ENCODE peak calls at places on chromosomes 3 and 15, in six cellular contexts. One of them, this sample, is unnamed.

GRCh38 chr3:161682715-161683114 is 186.1 kb downstream of the OTOL1 start:
- DNase-seq in hepatocyte: no peak
- DNase-seq in cardiac muscle cell: no peak
- DNase-seq in body of pancreas: no peak
- DNase-seq in neural progenitor cell: no peak
- DNase-seq in right atrium auricular region: no peak
- DNase-seq in this sample: peak; percentile 38

GRCh38 chr3:132288357-132288756 is 28.9 kb upstream of the ACP3 start:
- DNase-seq in hepatocyte: no peak
- DNase-seq in cardiac muscle cell: no peak
- DNase-seq in body of pancreas: no peak
- DNase-seq in neural progenitor cell: no peak
- DNase-seq in right atrium auricular region: no peak
- DNase-seq in this sample: no peak

GRCh38 chr3:79005084-79005483 is 762.7 kb downstream of the ROBO1 start:
- DNase-seq in hepatocyte: no peak
- DNase-seq in cardiac muscle cell: no peak
- DNase-seq in body of pancreas: no peak
- DNase-seq in neural progenitor cell: no peak
- DNase-seq in right atrium auricular region: no peak
- DNase-seq in this sample: peak; percentile 27

GRCh38 chr15:77907824-77908751 is 169.4 kb downstream of the TBC1D2B start:
- DNase-seq in hepatocyte: peak; percentile 61
- DNase-seq in cardiac muscle cell: peak; percentile 76
- DNase-seq in body of pancreas: peak; percentile 63
- DNase-seq in neural progenitor cell: peak; percentile 45
- DNase-seq in right atrium auricular region: no peak
- DNase-seq in this sample: peak; percentile 65

GRCh38 chr15:59976480-59976879 is 27.6 kb upstream of the FOXB1 start:
- DNase-seq in hepatocyte: no peak
- DNase-seq in cardiac muscle cell: no peak
- DNase-seq in body of pancreas: no peak
- DNase-seq in neural progenitor cell: no peak
- DNase-seq in right atrium auricular region: no peak
- DNase-seq in this sample: no peak

GRCh38 chr3:177333535-177334495 is 136.5 kb upstream of the TBL1XR1 start:
- DNase-seq in hepatocyte: no peak
- DNase-seq in cardiac muscle cell: no peak
- DNase-seq in body of pancreas: no peak
- DNase-seq in neural progenitor cell: no peak
- DNase-seq in right atrium auricular region: peak; percentile 66
- DNase-seq in this sample: no peak

GRCh38 chr15:83747050-83747717 is 93.3 kb downstream of the ADAMTSL3 start:
- DNase-seq in hepatocyte: peak; percentile 47
- DNase-seq in cardiac muscle cell: no peak
- DNase-seq in body of pancreas: no peak
- DNase-seq in neural progenitor cell: peak; percentile 36
- DNase-seq in right atrium auricular region: peak; percentile 71
- DNase-seq in this sample: peak; percentile 21

GRCh38 chr3:58659051-58659675 is 7.4 kb downstream of the FAM3D start:
- DNase-seq in hepatocyte: peak; percentile 63
- DNase-seq in cardiac muscle cell: peak; percentile 22
- DNase-seq in body of pancreas: peak; percentile 51
- DNase-seq in neural progenitor cell: peak; percentile 60
- DNase-seq in right atrium auricular region: no peak
- DNase-seq in this sample: peak; percentile 30

GRCh38 chr3:102102394-102102793 is 253.1 kb downstream of the NFKBIZ start:
- DNase-seq in hepatocyte: no peak
- DNase-seq in cardiac muscle cell: no peak
- DNase-seq in body of pancreas: no peak
- DNase-seq in neural progenitor cell: no peak
- DNase-seq in right atrium auricular region: no peak
- DNase-seq in this sample: no peak

GRCh38 chr15:28112962-28113361 is 13.8 kb upstream of the OCA2 start:
- DNase-seq in hepatocyte: no peak
- DNase-seq in cardiac muscle cell: no peak
- DNase-seq in body of pancreas: no peak
- DNase-seq in neural progenitor cell: no peak
- DNase-seq in right atrium auricular region: no peak
- DNase-seq in this sample: no peak

GRCh38 chr3:187955076-187955952 is 198.6 kb upstream of the LPP start:
- DNase-seq in hepatocyte: peak; percentile 46
- DNase-seq in cardiac muscle cell: no peak
- DNase-seq in body of pancreas: no peak
- DNase-seq in neural progenitor cell: no peak
- DNase-seq in right atrium auricular region: peak; percentile 78
- DNase-seq in this sample: no peak

GRCh38 chr3:110101361-110101760 is 764.0 kb upstream of the DPPA4 start:
- DNase-seq in hepatocyte: no peak
- DNase-seq in cardiac muscle cell: no peak
- DNase-seq in body of pancreas: no peak
- DNase-seq in neural progenitor cell: no peak
- DNase-seq in right atrium auricular region: no peak
- DNase-seq in this sample: no peak

GRCh38 chr15:45704329-45705249 is 69.8 kb downstream of the SQOR start:
- DNase-seq in hepatocyte: peak; percentile 84
- DNase-seq in cardiac muscle cell: peak; percentile 74
- DNase-seq in body of pancreas: peak; percentile 15
- DNase-seq in neural progenitor cell: peak; percentile 85
- DNase-seq in right atrium auricular region: no peak
- DNase-seq in this sample: peak; percentile 22

GRCh38 chr3:50599716-50600118 is 11.9 kb downstream of the CISH start:
- DNase-seq in hepatocyte: no peak
- DNase-seq in cardiac muscle cell: no peak
- DNase-seq in body of pancreas: no peak
- DNase-seq in neural progenitor cell: no peak
- DNase-seq in right atrium auricular region: no peak
- DNase-seq in this sample: no peak
- H3K4me1 ChIP-seq in hepatocyte: peaks cover 29% of the 10 kb centered on the region
- H3K4me1 ChIP-seq in cardiac muscle cell: peaks cover 29% of the 10 kb centered on the region
- H3K4me1 ChIP-seq in body of pancreas: peaks cover 69% of the 10 kb centered on the region
- H3K4me1 ChIP-seq in neural progenitor cell: no peaks in the 10 kb centered on the region
- H3K4me1 ChIP-seq in right atrium auricular region: no peaks in the 10 kb centered on the region
- H3K4me1 ChIP-seq in this sample: peaks cover 18% of the 10 kb centered on the region

GRCh38 chr15:51757463-51757862 is 6.1 kb downstream of the TMOD2 start:
- DNase-seq in hepatocyte: no peak
- DNase-seq in cardiac muscle cell: no peak
- DNase-seq in body of pancreas: no peak
- DNase-seq in neural progenitor cell: no peak
- DNase-seq in right atrium auricular region: no peak
- DNase-seq in this sample: no peak
- H3K4me1 ChIP-seq in hepatocyte: peaks cover 4% of the 10 kb centered on the region
- H3K4me1 ChIP-seq in cardiac muscle cell: no peaks in the 10 kb centered on the region
- H3K4me1 ChIP-seq in body of pancreas: peaks cover 2% of the 10 kb centered on the region
- H3K4me1 ChIP-seq in neural progenitor cell: no peaks in the 10 kb centered on the region
- H3K4me1 ChIP-seq in right atrium auricular region: no peaks in the 10 kb centered on the region
- H3K4me1 ChIP-seq in this sample: no peaks in the 10 kb centered on the region

GRCh38 chr15:57553526-57553925 is 38.2 kb upstream of the MYZAP start:
- DNase-seq in hepatocyte: no peak
- DNase-seq in cardiac muscle cell: no peak
- DNase-seq in body of pancreas: no peak
- DNase-seq in neural progenitor cell: peak; percentile 13
- DNase-seq in right atrium auricular region: no peak
- DNase-seq in this sample: no peak
- H3K4me1 ChIP-seq in hepatocyte: peaks cover 60% of the 10 kb centered on the region
- H3K4me1 ChIP-seq in cardiac muscle cell: peaks cover 47% of the 10 kb centered on the region
- H3K4me1 ChIP-seq in body of pancreas: peaks cover 60% of the 10 kb centered on the region
- H3K4me1 ChIP-seq in neural progenitor cell: peaks cover 28% of the 10 kb centered on the region
- H3K4me1 ChIP-seq in right atrium auricular region: no peaks in the 10 kb centered on the region
- H3K4me1 ChIP-seq in this sample: peaks cover 41% of the 10 kb centered on the region

DNA sequence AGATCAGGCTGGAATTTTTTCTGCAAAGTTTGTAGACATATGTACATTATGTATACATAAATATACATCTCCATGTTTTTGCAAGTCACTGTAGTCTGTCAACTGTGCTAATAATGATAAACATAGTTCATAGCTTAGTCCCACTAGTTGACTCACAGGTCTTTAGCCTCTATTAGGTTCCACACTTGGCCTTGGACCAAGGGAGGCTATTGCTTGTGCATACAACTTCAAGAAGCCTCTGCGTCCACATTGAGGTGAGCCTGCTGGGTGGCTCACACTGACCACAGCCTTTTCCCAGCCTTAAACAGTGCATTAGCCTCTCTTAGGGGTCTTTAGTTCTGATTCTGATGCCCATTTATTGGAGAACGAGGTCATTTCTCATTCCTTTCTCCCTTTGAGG is 243.9 kb upstream of the PEX5L start:
- DNase-seq in hepatocyte: no peak
- DNase-seq in cardiac muscle cell: no peak
- DNase-seq in body of pancreas: no peak
- DNase-seq in neural progenitor cell: no peak
- DNase-seq in right atrium auricular region: no peak
- DNase-seq in this sample: no peak
- H3K4me1 ChIP-seq in hepatocyte: no peaks in the 10 kb centered on the region
- H3K4me1 ChIP-seq in cardiac muscle cell: no peaks in the 10 kb centered on the region
- H3K4me1 ChIP-seq in body of pancreas: peaks cover 16% of the 10 kb centered on the region
- H3K4me1 ChIP-seq in neural progenitor cell: no peaks in the 10 kb centered on the region
- H3K4me1 ChIP-seq in right atrium auricular region: no peaks in the 10 kb centered on the region
- H3K4me1 ChIP-seq in this sample: no peaks in the 10 kb centered on the region

DNA sequence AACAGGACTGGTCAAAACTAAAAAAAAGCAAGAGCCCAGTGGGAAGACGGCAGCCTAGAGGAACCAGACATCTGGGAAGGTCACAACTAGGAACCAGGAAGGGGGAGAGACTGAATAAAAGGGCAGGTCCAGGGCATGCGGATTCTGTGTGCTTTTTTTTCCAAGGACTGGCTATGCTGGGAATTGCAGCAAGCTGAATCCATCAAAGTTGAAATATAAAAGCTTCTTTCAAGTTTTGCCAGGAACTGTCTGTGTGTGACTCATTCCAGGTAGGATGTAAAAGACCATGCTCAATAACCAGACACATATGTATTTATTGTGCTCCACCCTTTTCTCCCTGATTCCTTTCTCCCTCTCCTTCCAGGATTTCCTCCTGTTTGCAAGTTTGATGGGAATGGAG is 47.9 kb upstream of the CCDC80 start:
- DNase-seq in hepatocyte: peak; percentile 14
- DNase-seq in cardiac muscle cell: no peak
- DNase-seq in body of pancreas: no peak
- DNase-seq in neural progenitor cell: no peak
- DNase-seq in right atrium auricular region: no peak
- DNase-seq in this sample: no peak
- H3K4me1 ChIP-seq in hepatocyte: peaks cover 15% of the 10 kb centered on the region
- H3K4me1 ChIP-seq in cardiac muscle cell: no peaks in the 10 kb centered on the region
- H3K4me1 ChIP-seq in body of pancreas: no peaks in the 10 kb centered on the region
- H3K4me1 ChIP-seq in neural progenitor cell: peaks cover 33% of the 10 kb centered on the region
- H3K4me1 ChIP-seq in right atrium auricular region: no peaks in the 10 kb centered on the region
- H3K4me1 ChIP-seq in this sample: no peaks in the 10 kb centered on the region

GRCh38 chr15:79675982-79676381 is 220.8 kb downstream of the MTHFS start:
- DNase-seq in hepatocyte: no peak
- DNase-seq in cardiac muscle cell: no peak
- DNase-seq in body of pancreas: no peak
- DNase-seq in neural progenitor cell: no peak
- DNase-seq in right atrium auricular region: no peak
- DNase-seq in this sample: no peak

GRCh38 chr15:79674124-79674465 is 222.7 kb downstream of the MTHFS start:
- DNase-seq in hepatocyte: no peak
- DNase-seq in cardiac muscle cell: no peak
- DNase-seq in body of pancreas: no peak
- DNase-seq in neural progenitor cell: no peak
- DNase-seq in right atrium auricular region: no peak
- DNase-seq in this sample: no peak

GRCh38 chr15:79678032-79678701 is 218.6 kb downstream of the MTHFS start:
- DNase-seq in hepatocyte: no peak
- DNase-seq in cardiac muscle cell: no peak
- DNase-seq in body of pancreas: no peak
- DNase-seq in neural progenitor cell: no peak
- DNase-seq in right atrium auricular region: no peak
- DNase-seq in this sample: no peak

GRCh38 chr15:79673416-79674123 is 223.2 kb downstream of the MTHFS start:
- DNase-seq in hepatocyte: no peak
- DNase-seq in cardiac muscle cell: no peak
- DNase-seq in body of pancreas: no peak
- DNase-seq in neural progenitor cell: peak; percentile 40
- DNase-seq in right atrium auricular region: no peak
- DNase-seq in this sample: peak; percentile 60

DNA sequence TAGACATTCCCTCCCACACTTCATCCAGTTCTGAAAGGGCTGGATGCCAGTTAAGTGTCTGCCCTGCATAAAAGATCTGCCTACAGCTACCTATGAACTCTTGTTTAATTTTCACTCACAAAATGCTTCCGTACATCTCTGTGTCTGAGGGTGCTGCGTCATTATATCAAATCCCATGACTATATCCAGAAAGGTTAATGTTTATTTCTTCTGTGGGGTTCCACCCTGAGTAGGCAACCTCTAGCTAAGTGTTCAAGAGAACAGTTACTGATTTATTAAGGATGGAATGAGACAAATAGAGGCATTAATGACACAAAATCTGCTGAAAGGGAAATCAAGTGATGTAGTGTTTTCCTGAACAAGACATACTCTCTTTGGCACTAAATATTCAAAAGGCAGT is 220.2 kb downstream of the MTHFS start:
- DNase-seq in hepatocyte: no peak
- DNase-seq in cardiac muscle cell: no peak
- DNase-seq in body of pancreas: no peak
- DNase-seq in neural progenitor cell: no peak
- DNase-seq in right atrium auricular region: no peak
- DNase-seq in this sample: no peak
- H3K4me1 ChIP-seq in hepatocyte: no peaks in the 10 kb centered on the region
- H3K4me1 ChIP-seq in cardiac muscle cell: no peaks in the 10 kb centered on the region
- H3K4me1 ChIP-seq in body of pancreas: no peaks in the 10 kb centered on the region
- H3K4me1 ChIP-seq in neural progenitor cell: peaks cover 41% of the 10 kb centered on the region
- H3K4me1 ChIP-seq in right atrium auricular region: no peaks in the 10 kb centered on the region
- H3K4me1 ChIP-seq in this sample: peaks cover 9% of the 10 kb centered on the region

DNA sequence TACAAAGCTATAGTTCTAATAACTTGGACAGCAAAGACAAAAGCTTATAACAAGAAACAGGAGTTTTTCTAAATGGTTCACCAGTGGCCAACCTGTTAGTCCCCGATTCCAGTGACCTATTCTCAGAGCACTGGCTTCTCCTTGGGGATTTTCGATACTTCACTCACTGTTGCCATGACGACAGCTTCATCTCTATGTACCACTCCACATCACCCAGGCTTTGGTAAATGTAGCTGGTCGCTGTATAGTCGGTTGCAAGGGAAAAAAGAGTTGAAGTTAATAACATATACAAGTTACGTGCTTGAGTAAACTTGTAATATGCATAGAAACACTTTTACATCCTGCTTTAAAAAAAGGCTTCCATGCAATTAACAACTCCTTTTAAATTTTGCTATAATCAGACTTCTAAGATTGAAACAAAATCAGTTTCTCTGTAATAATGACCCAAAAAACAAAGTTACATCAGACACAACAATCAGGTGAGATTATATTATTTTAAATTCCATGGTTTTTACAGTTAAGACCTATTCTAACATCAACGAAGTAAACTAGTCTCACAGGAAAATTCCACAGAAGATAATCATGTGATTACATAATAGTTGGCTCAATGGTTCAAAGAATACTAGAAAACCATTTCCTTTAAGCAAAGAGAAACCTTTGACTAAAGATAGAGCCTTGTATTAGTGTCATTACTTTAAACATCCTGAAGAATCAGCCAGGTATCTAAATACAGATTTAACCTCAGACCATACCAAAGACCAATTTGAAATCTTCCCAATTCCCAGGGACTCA is 2.9 kb downstream of the CCNL1 start:
- DNase-seq in hepatocyte: peak; percentile 27
- DNase-seq in cardiac muscle cell: no peak
- DNase-seq in body of pancreas: no peak
- DNase-seq in neural progenitor cell: peak; percentile 66
- DNase-seq in right atrium auricular region: no peak
- DNase-seq in this sample: peak; percentile 38
- H3K4me1 ChIP-seq in hepatocyte: peaks cover 34% of the 10 kb centered on the region
- H3K4me1 ChIP-seq in cardiac muscle cell: peaks cover 53% of the 10 kb centered on the region
- H3K4me1 ChIP-seq in body of pancreas: peaks cover 66% of the 10 kb centered on the region
- H3K4me1 ChIP-seq in neural progenitor cell: peaks cover 42% of the 10 kb centered on the region
- H3K4me1 ChIP-seq in right atrium auricular region: no peaks in the 10 kb centered on the region
- H3K4me1 ChIP-seq in this sample: peaks cover 55% of the 10 kb centered on the region

This sample was measured in A673.